ENCODE peak calls at places on chromosomes 6 and 20, in ten cellular contexts. One of them, this sample, is unnamed.

GRCh38 chr6:138988469-138988834 is 399 bp upstream of the REPS1 start:
- DNase-seq in endodermal cell: no peak
- DNase-seq in hepatocyte: no peak
- DNase-seq in mammary epithelial cell: no peak
- DNase-seq in K562: no peak
- DNase-seq in left lung: no peak
- DNase-seq in CD8-positive, alpha-beta T cell: no peak
- DNase-seq in fibroblast of the aortic adventitia: no peak
- DNase-seq in heart right ventricle: no peak
- DNase-seq in pancreas: no peak
- DNase-seq in this sample: no peak

GRCh38 chr6:108873971-108874370 is 25.7 kb downstream of the ARMC2 start:
- DNase-seq in endodermal cell: no peak
- DNase-seq in hepatocyte: no peak
- DNase-seq in mammary epithelial cell: no peak
- DNase-seq in K562: no peak
- DNase-seq in left lung: no peak
- DNase-seq in CD8-positive, alpha-beta T cell: no peak
- DNase-seq in fibroblast of the aortic adventitia: no peak
- DNase-seq in heart right ventricle: no peak
- DNase-seq in pancreas: no peak
- DNase-seq in this sample: no peak

GRCh38 chr6:156977527-156978291 is 200.5 kb downstream of the ARID1B start:
- DNase-seq in endodermal cell: no peak
- DNase-seq in hepatocyte: no peak
- DNase-seq in mammary epithelial cell: peak; percentile 46
- DNase-seq in K562: no peak
- DNase-seq in left lung: no peak
- DNase-seq in CD8-positive, alpha-beta T cell: no peak
- DNase-seq in fibroblast of the aortic adventitia: peak; percentile 73
- DNase-seq in heart right ventricle: no peak
- DNase-seq in pancreas: no peak
- DNase-seq in this sample: no peak

GRCh38 chr6:155582016-155582991 is 126.7 kb upstream of the NOX3 start:
- DNase-seq in endodermal cell: no peak
- DNase-seq in hepatocyte: no peak
- DNase-seq in mammary epithelial cell: no peak
- DNase-seq in K562: no peak
- DNase-seq in left lung: peak; percentile 5
- DNase-seq in CD8-positive, alpha-beta T cell: no peak
- DNase-seq in fibroblast of the aortic adventitia: no peak
- DNase-seq in heart right ventricle: no peak
- DNase-seq in pancreas: peak; percentile 28
- DNase-seq in this sample: no peak

GRCh38 chr20:59403261-59403961 is 103.0 kb downstream of the EDN3 start:
- DNase-seq in endodermal cell: peak; percentile 94
- DNase-seq in hepatocyte: peak; percentile 79
- DNase-seq in mammary epithelial cell: no peak
- DNase-seq in K562: peak; percentile 96
- DNase-seq in left lung: no peak
- DNase-seq in CD8-positive, alpha-beta T cell: peak; percentile 86
- DNase-seq in fibroblast of the aortic adventitia: no peak
- DNase-seq in heart right ventricle: peak; percentile 52
- DNase-seq in pancreas: peak; percentile 62
- DNase-seq in this sample: no peak

GRCh38 chr6:32069878-32070515 is 31.8 kb downstream of the CYP21A2 start:
- DNase-seq in endodermal cell: no peak
- DNase-seq in hepatocyte: no peak
- DNase-seq in mammary epithelial cell: no peak
- DNase-seq in K562: no peak
- DNase-seq in left lung: peak; percentile 60
- DNase-seq in CD8-positive, alpha-beta T cell: no peak
- DNase-seq in fibroblast of the aortic adventitia: no peak
- DNase-seq in heart right ventricle: no peak
- DNase-seq in pancreas: no peak
- DNase-seq in this sample: no peak

GRCh38 chr6:156949376-156949775 is 172.2 kb downstream of the ARID1B start:
- DNase-seq in endodermal cell: no peak
- DNase-seq in hepatocyte: peak; percentile 23
- DNase-seq in mammary epithelial cell: peak; percentile 84
- DNase-seq in K562: no peak
- DNase-seq in left lung: no peak
- DNase-seq in CD8-positive, alpha-beta T cell: no peak
- DNase-seq in fibroblast of the aortic adventitia: peak; percentile 70
- DNase-seq in heart right ventricle: no peak
- DNase-seq in pancreas: no peak
- DNase-seq in this sample: peak; percentile 51

GRCh38 chr6:25660512-25660911 is 8.5 kb downstream of the SCGN start:
- DNase-seq in endodermal cell: no peak
- DNase-seq in hepatocyte: peak; percentile 74
- DNase-seq in mammary epithelial cell: peak; percentile 95
- DNase-seq in K562: no peak
- DNase-seq in left lung: no peak
- DNase-seq in CD8-positive, alpha-beta T cell: no peak
- DNase-seq in fibroblast of the aortic adventitia: no peak
- DNase-seq in heart right ventricle: no peak
- DNase-seq in pancreas: peak; percentile 38
- DNase-seq in this sample: no peak

GRCh38 chr6:111854683-111855082 is 18.6 kb downstream of the FYN start:
- DNase-seq in endodermal cell: no peak
- DNase-seq in hepatocyte: no peak
- DNase-seq in mammary epithelial cell: no peak
- DNase-seq in K562: no peak
- DNase-seq in left lung: no peak
- DNase-seq in CD8-positive, alpha-beta T cell: no peak
- DNase-seq in fibroblast of the aortic adventitia: peak; percentile 33
- DNase-seq in heart right ventricle: no peak
- DNase-seq in pancreas: no peak
- DNase-seq in this sample: no peak

GRCh38 chr6:169930799-169931198 is 179.4 kb downstream of the ERMARD start:
- DNase-seq in endodermal cell: peak; percentile 61
- DNase-seq in hepatocyte: no peak
- DNase-seq in mammary epithelial cell: no peak
- DNase-seq in K562: no peak
- DNase-seq in left lung: no peak
- DNase-seq in CD8-positive, alpha-beta T cell: no peak
- DNase-seq in fibroblast of the aortic adventitia: no peak
- DNase-seq in heart right ventricle: no peak
- DNase-seq in pancreas: no peak
- DNase-seq in this sample: no peak

GRCh38 chr20:44271915-44272663 is 25.0 kb downstream of the GDAP1L1 start:
- DNase-seq in endodermal cell: peak; percentile 90
- DNase-seq in hepatocyte: no peak
- DNase-seq in mammary epithelial cell: no peak
- DNase-seq in K562: peak; percentile 20
- DNase-seq in left lung: no peak
- DNase-seq in CD8-positive, alpha-beta T cell: no peak
- DNase-seq in fibroblast of the aortic adventitia: no peak
- DNase-seq in heart right ventricle: no peak
- DNase-seq in pancreas: no peak
- DNase-seq in this sample: no peak
- TF ChIP-seq CTCF in endodermal cell: peak; percentile 79
- TF ChIP-seq CTCF in hepatocyte: peak; percentile 16
- TF ChIP-seq CTCF in mammary epithelial cell: peak; percentile 19
- TF ChIP-seq CTCF in K562: peak; percentile 61
- TF ChIP-seq CTCF in left lung: no peak
- TF ChIP-seq CTCF in CD8-positive, alpha-beta T cell: no peak
- TF ChIP-seq CTCF in fibroblast of the aortic adventitia: no peak
- TF ChIP-seq CTCF in heart right ventricle: no peak
- TF ChIP-seq CTCF in pancreas: no peak
- TF ChIP-seq CTCF in this sample: no peak

GRCh38 chr6:36547646-36548400 is 544 bp upstream of the STK38 start:
- DNase-seq in endodermal cell: peak; percentile 54
- DNase-seq in hepatocyte: no peak
- DNase-seq in mammary epithelial cell: no peak
- DNase-seq in K562: no peak
- DNase-seq in left lung: no peak
- DNase-seq in CD8-positive, alpha-beta T cell: no peak
- DNase-seq in fibroblast of the aortic adventitia: no peak
- DNase-seq in heart right ventricle: no peak
- DNase-seq in pancreas: no peak
- DNase-seq in this sample: no peak
- H3K4me3 ChIP-seq in endodermal cell: peak overlapping the region; percentile 97
- H3K4me3 ChIP-seq in hepatocyte: no peak overlapping the region
- H3K4me3 ChIP-seq in mammary epithelial cell: no peak overlapping the region
- H3K4me3 ChIP-seq in K562: peak overlapping the region; percentile 92
- H3K4me3 ChIP-seq in left lung: peak overlapping the region; percentile 90
- H3K4me3 ChIP-seq in CD8-positive, alpha-beta T cell: peak overlapping the region; percentile 82
- H3K4me3 ChIP-seq in fibroblast of the aortic adventitia: peak overlapping the region; percentile 22
- H3K4me3 ChIP-seq in heart right ventricle: peak overlapping the region; percentile 80
- H3K4me3 ChIP-seq in pancreas: peak overlapping the region; percentile 89
- H3K4me3 ChIP-seq in this sample: peak overlapping the region; percentile 72

GRCh38 chr6:35080016-35080680 is 61.0 kb downstream of the TCP11 start:
- DNase-seq in endodermal cell: peak; percentile 39
- DNase-seq in hepatocyte: no peak
- DNase-seq in mammary epithelial cell: no peak
- DNase-seq in K562: no peak
- DNase-seq in left lung: no peak
- DNase-seq in CD8-positive, alpha-beta T cell: no peak
- DNase-seq in fibroblast of the aortic adventitia: no peak
- DNase-seq in heart right ventricle: no peak
- DNase-seq in pancreas: no peak
- DNase-seq in this sample: no peak

GRCh38 chr6:35082046-35082732 is 59.0 kb downstream of the TCP11 start:
- DNase-seq in endodermal cell: peak; percentile 56
- DNase-seq in hepatocyte: no peak
- DNase-seq in mammary epithelial cell: no peak
- DNase-seq in K562: no peak
- DNase-seq in left lung: no peak
- DNase-seq in CD8-positive, alpha-beta T cell: no peak
- DNase-seq in fibroblast of the aortic adventitia: no peak
- DNase-seq in heart right ventricle: no peak
- DNase-seq in pancreas: no peak
- DNase-seq in this sample: no peak

GRCh38 chr6:35082733-35083403 is 58.3 kb downstream of the TCP11 start:
- DNase-seq in endodermal cell: peak; percentile 35
- DNase-seq in hepatocyte: no peak
- DNase-seq in mammary epithelial cell: no peak
- DNase-seq in K562: no peak
- DNase-seq in left lung: no peak
- DNase-seq in CD8-positive, alpha-beta T cell: no peak
- DNase-seq in fibroblast of the aortic adventitia: no peak
- DNase-seq in heart right ventricle: no peak
- DNase-seq in pancreas: no peak
- DNase-seq in this sample: peak; percentile 18

GRCh38 chr6:35080821-35081425 is 60.2 kb downstream of the TCP11 start:
- DNase-seq in endodermal cell: peak; percentile 58
- DNase-seq in hepatocyte: no peak
- DNase-seq in mammary epithelial cell: peak; percentile 85
- DNase-seq in K562: no peak
- DNase-seq in left lung: no peak
- DNase-seq in CD8-positive, alpha-beta T cell: no peak
- DNase-seq in fibroblast of the aortic adventitia: no peak
- DNase-seq in heart right ventricle: no peak
- DNase-seq in pancreas: no peak
- DNase-seq in this sample: no peak

DNA sequence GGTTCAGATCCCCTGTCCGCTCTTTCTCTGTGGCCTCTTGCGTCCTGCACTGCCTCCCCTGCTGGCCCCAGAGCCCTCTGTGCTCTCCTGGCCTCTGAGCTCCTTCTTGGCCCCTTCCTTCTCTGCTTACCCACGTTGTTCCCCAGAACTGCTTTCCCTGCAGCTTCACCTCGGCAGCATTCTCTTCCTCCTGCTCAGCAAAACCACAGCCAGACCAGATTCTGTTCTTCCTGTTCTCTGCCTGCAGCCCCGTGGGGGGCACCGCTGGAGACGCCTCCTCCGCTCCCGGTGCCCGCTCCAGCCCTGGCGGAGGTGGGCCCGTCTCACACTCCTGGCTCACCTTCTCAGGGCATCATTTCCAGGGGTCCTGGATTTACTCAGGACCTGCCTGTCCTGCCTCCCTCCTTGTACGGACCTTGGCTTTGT is 59.7 kb downstream of the TCP11 start:
- DNase-seq in endodermal cell: peak; percentile 71
- DNase-seq in hepatocyte: no peak
- DNase-seq in mammary epithelial cell: peak; percentile 49
- DNase-seq in K562: no peak
- DNase-seq in left lung: no peak
- DNase-seq in CD8-positive, alpha-beta T cell: no peak
- DNase-seq in fibroblast of the aortic adventitia: no peak
- DNase-seq in heart right ventricle: no peak
- DNase-seq in pancreas: no peak
- DNase-seq in this sample: peak; percentile 38
- TF ChIP-seq CTCF in endodermal cell: no peak
- TF ChIP-seq CTCF in hepatocyte: no peak
- TF ChIP-seq CTCF in mammary epithelial cell: no peak
- TF ChIP-seq CTCF in K562: no peak
- TF ChIP-seq CTCF in left lung: no peak
- TF ChIP-seq CTCF in CD8-positive, alpha-beta T cell: no peak
- TF ChIP-seq CTCF in fibroblast of the aortic adventitia: no peak
- TF ChIP-seq CTCF in heart right ventricle: no peak
- TF ChIP-seq CTCF in pancreas: no peak
- TF ChIP-seq CTCF in this sample: no peak

GRCh38 chr20:24991897-24992419 is 593 bp downstream of the APMAP start:
- DNase-seq in endodermal cell: no peak
- DNase-seq in hepatocyte: peak; percentile 54
- DNase-seq in mammary epithelial cell: no peak
- DNase-seq in K562: peak; percentile 24
- DNase-seq in left lung: peak; percentile 87
- DNase-seq in CD8-positive, alpha-beta T cell: peak; percentile 21
- DNase-seq in fibroblast of the aortic adventitia: peak; percentile 14
- DNase-seq in heart right ventricle: peak; percentile 39
- DNase-seq in pancreas: no peak
- DNase-seq in this sample: no peak

GRCh38 chr20:24992420-24993205 is at the start of gene APMAP:
- DNase-seq in endodermal cell: peak; percentile 97
- DNase-seq in hepatocyte: peak; percentile 97
- DNase-seq in mammary epithelial cell: peak; percentile 91
- DNase-seq in K562: peak; percentile 88
- DNase-seq in left lung: peak; percentile 99
- DNase-seq in CD8-positive, alpha-beta T cell: peak; percentile 97
- DNase-seq in fibroblast of the aortic adventitia: peak; percentile 87
- DNase-seq in heart right ventricle: peak; percentile 96
- DNase-seq in pancreas: peak; percentile 94
- DNase-seq in this sample: peak; percentile 70

GRCh38 chr20:24989162-24989561 is 3.4 kb downstream of the APMAP start:
- DNase-seq in endodermal cell: peak; percentile 17
- DNase-seq in hepatocyte: no peak
- DNase-seq in mammary epithelial cell: no peak
- DNase-seq in K562: no peak
- DNase-seq in left lung: no peak
- DNase-seq in CD8-positive, alpha-beta T cell: no peak
- DNase-seq in fibroblast of the aortic adventitia: no peak
- DNase-seq in heart right ventricle: no peak
- DNase-seq in pancreas: no peak
- DNase-seq in this sample: no peak

GRCh38 chr20:24987873-24988835 is 4.4 kb downstream of the APMAP start:
- DNase-seq in endodermal cell: peak; percentile 15
- DNase-seq in hepatocyte: no peak
- DNase-seq in mammary epithelial cell: no peak
- DNase-seq in K562: no peak
- DNase-seq in left lung: peak; percentile 19
- DNase-seq in CD8-positive, alpha-beta T cell: no peak
- DNase-seq in fibroblast of the aortic adventitia: no peak
- DNase-seq in heart right ventricle: no peak
- DNase-seq in pancreas: no peak
- DNase-seq in this sample: no peak

GRCh38 chr20:24990810-24991252 is 1.7 kb downstream of the APMAP start:
- DNase-seq in endodermal cell: peak; percentile 41
- DNase-seq in hepatocyte: no peak
- DNase-seq in mammary epithelial cell: peak; percentile 46
- DNase-seq in K562: no peak
- DNase-seq in left lung: no peak
- DNase-seq in CD8-positive, alpha-beta T cell: no peak
- DNase-seq in fibroblast of the aortic adventitia: no peak
- DNase-seq in heart right ventricle: no peak
- DNase-seq in pancreas: no peak
- DNase-seq in this sample: no peak
- H3K4me3 ChIP-seq in endodermal cell: peak overlapping the region; percentile 93
- H3K4me3 ChIP-seq in hepatocyte: no peak overlapping the region
- H3K4me3 ChIP-seq in mammary epithelial cell: no peak overlapping the region
- H3K4me3 ChIP-seq in K562: no peak overlapping the region
- H3K4me3 ChIP-seq in left lung: peak overlapping the region; percentile 95
- H3K4me3 ChIP-seq in CD8-positive, alpha-beta T cell: no peak overlapping the region
- H3K4me3 ChIP-seq in fibroblast of the aortic adventitia: no peak overlapping the region
- H3K4me3 ChIP-seq in heart right ventricle: no peak overlapping the region
- H3K4me3 ChIP-seq in pancreas: no peak overlapping the region
- H3K4me3 ChIP-seq in this sample: no peak overlapping the region